ENCODE peak calls at places on chromosomes 16 and 17, in seven cellular contexts. U, K, M, T, J, H and Q are unnamed samples.
A peak's percentile ranks its signal among the peaks of the same experiment; 100 is the strongest.

GRCh38 chr17:20935740-20936139 is 107.1 kb downstream of the USP22 start:
- DNase-seq in M (no peak), J (no peak), H (no peak), K (no peak), T (no peak), U (no peak), Q (no peak)

GRCh38 chr16:85072947-85073346 is 39.3 kb downstream of the CIBAR2 start:
- DNase-seq in K (no peak), J (no peak), H (no peak), T (no peak), M (no peak), U (peak; percentile 67), Q (no peak)

GRCh38 chr16:77443834-77444460 is 9.1 kb upstream of the ADAMTS18 start:
- DNase-seq in H (no peak), U (no peak), T (no peak), M (no peak), J (no peak), K (no peak), Q (no peak)

GRCh38 chr17:20916383-20916782 is 126.4 kb downstream of the USP22 start:
- DNase-seq in U (no peak), M (no peak), H (no peak), K (no peak), T (no peak), J (no peak), Q (no peak)

GRCh38 chr17:72117748-72118587 is 2.9 kb upstream of the SOX9 start:
- DNase-seq in J (no peak), M (no peak), K (no peak), T (no peak), U (no peak), H (no peak), Q (no peak)

GRCh38 chr17:42282478-42283080 is 5.7 kb upstream of the STAT5A start:
- DNase-seq in K (no peak), J (no peak), M (no peak), T (no peak), U (no peak), H (peak; percentile 47), Q (no peak)

GRCh38 chr16:85401370-85401916 is 211.7 kb upstream of the GSE1 start:
- DNase-seq in K (no peak), U (no peak), M (no peak), H (no peak), T (no peak), J (no peak), Q (no peak)

GRCh38 chr16:14303182-14303618 is 232.1 kb downstream of the MRTFB start:
- DNase-seq in J (no peak), U (no peak), H (no peak), M (no peak), K (no peak), T (no peak), Q (no peak)